ENCODE peak calls at places on chromosome 7, in ten cellular contexts. C is hepatocyte; L is Peyer's patch; E is HL-60; H is IMR-90; S is NT2/D1; B is upper lobe of right lung; R is astrocyte of the spinal cord; P is CD4-positive, CD25-positive, alpha-beta regulatory T cell; A is fibroblast of lung. K is an unnamed sample.

GRCh38 chr7:81162234-81162633 is 243.4 kb upstream of the SEMA3C start:
- DNase-seq in S (no peak), H (no peak), R (no peak), B (no peak), A (no peak), P (no peak), E (no peak), L (no peak), C (no peak), K (no peak)

GRCh38 chr7:155230169-155230593 is 67.5 kb upstream of the INSIG1 start:
- DNase-seq in C (peak), E (no peak), A (peak), L (peak), H (peak), R (peak), P (no peak), B (no peak), S (no peak), K (no peak)

GRCh38 chr7:5423844-5424688 is 432 bp upstream of the TNRC18 start:
- DNase-seq in H (peak), L (peak), P (peak), B (peak), C (peak), E (peak), A (peak), R (peak), S (peak), K (peak)

GRCh38 chr7:84701524-84702306 is 485.1 kb downstream of the SEMA3D start:
- DNase-seq in H (peak), S (no peak), L (peak), A (peak), R (peak), C (peak), P (no peak), B (no peak), E (no peak), K (no peak)

GRCh38 chr7:98254516-98254915 is 2.5 kb upstream of the TECPR1 start:
- DNase-seq in R (no peak), P (no peak), B (no peak), S (no peak), L (no peak), E (no peak), A (peak), H (peak), C (no peak), K (no peak)

GRCh38 chr7:102306916-102307677 is 20.4 kb downstream of the SH2B2 start:
- DNase-seq in R (peak), C (peak), E (peak), H (peak), A (peak), S (peak), L (peak), B (peak), P (peak), K (no peak)

GRCh38 chr7:28623863-28624262 is 211.5 kb downstream of the CREB5 start:
- DNase-seq in B (no peak), C (no peak), A (no peak), H (no peak), P (peak), E (no peak), R (no peak), S (no peak), L (no peak), K (no peak)

GRCh38 chr7:87110778-87111177 is 41.5 kb upstream of the DMTF1 start:
- DNase-seq in A (peak), H (peak), C (peak), P (no peak), S (no peak), R (peak), E (no peak), B (no peak), L (no peak), K (no peak)

GRCh38 chr7:149799397-149800168 is 26.2 kb upstream of the ZNF467 start:
- DNase-seq in C (peak), R (no peak), P (peak), B (no peak), A (no peak), E (peak), H (no peak), S (peak), L (no peak), K (no peak)

GRCh38 chr7:11437987-11438386 is 394.0 kb downstream of the THSD7A start:
- DNase-seq in S (no peak), R (peak), C (no peak), A (peak), L (no peak), E (no peak), H (peak), B (no peak), P (no peak), K (no peak)

GRCh38 chr7:3916146-3916545 is 615.1 kb downstream of the SDK1 start:
- DNase-seq in E (no peak), C (no peak), S (peak), H (peak), A (peak), P (no peak), L (no peak), B (no peak), R (peak), K (no peak)

GRCh38 chr7:131302876-131303707 is 24.6 kb upstream of the MKLN1 start:
- DNase-seq in S (no peak), A (peak), L (no peak), C (peak), H (peak), E (no peak), P (peak), B (no peak), R (peak), K (no peak)

GRCh38 chr7:141161959-141162547 is 88.2 kb downstream of the TMEM178B start:
- DNase-seq in E (no peak), C (no peak), B (no peak), S (no peak), A (no peak), R (no peak), L (no peak), P (no peak), H (no peak), K (no peak)

GRCh38 chr7:123916240-123916724 is 8.8 kb upstream of the SPAM1 start:
- DNase-seq in A (peak), E (no peak), C (peak), R (peak), H (peak), P (peak), S (peak), L (no peak), B (no peak), K (peak)

GRCh38 chr7:155333346-155334234 is 35.9 kb downstream of the INSIG1 start:
- DNase-seq in E (no peak), L (no peak), A (no peak), C (no peak), S (no peak), P (no peak), R (no peak), B (no peak), H (no peak), K (no peak)

GRCh38 chr7:3564231-3564630 is 263.2 kb downstream of the SDK1 start:
- DNase-seq in P (no peak), C (no peak), L (no peak), H (no peak), R (no peak), E (no peak), S (no peak), A (no peak), B (no peak), K (no peak)

GRCh38 chr7:103343758-103344452 is 662 bp downstream of the DNAJC2 start:
- DNase-seq in C (peak), S (no peak), B (no peak), P (peak), H (peak), A (peak), E (peak), L (peak), R (peak), K (peak)

GRCh38 chr7:24732646-24733413 is 24.4 kb downstream of the GSDME start:
- DNase-seq in B (no peak), S (no peak), E (no peak), A (peak), L (no peak), H (peak), P (no peak), C (peak), R (peak), K (no peak)

GRCh38 chr7:2709553-2710165 is 21.7 kb downstream of the AMZ1 start:
- DNase-seq in S (peak), P (peak), H (peak), R (peak), E (peak), C (peak), L (peak), B (peak), A (no peak), K (peak)

GRCh38 chr7:137943132-137943551 is 58.7 kb downstream of the CREB3L2 start:
- DNase-seq in L (no peak), A (peak), H (peak), S (no peak), C (peak), B (no peak), E (no peak), P (no peak), R (peak), K (no peak)

GRCh38 chr7:8157296-8157695 is 104.7 kb downstream of the ICA1 start:
- DNase-seq in L (no peak), E (no peak), S (no peak), C (no peak), R (no peak), P (no peak), H (no peak), B (no peak), A (no peak), K (no peak)

GRCh38 chr7:114502454-114503254 is 88.0 kb downstream of the FOXP2 start:
- DNase-seq in P (no peak), S (no peak), R (peak), B (no peak), H (peak), E (no peak), A (peak), L (no peak), C (no peak), K (no peak)

GRCh38 chr7:16934947-16935742 is 53.4 kb upstream of the AGR3 start:
- DNase-seq in R (no peak), H (peak), C (no peak), E (no peak), L (no peak), A (peak), P (no peak), S (no peak), B (no peak), K (no peak)

GRCh38 chr7:142300689-142301088 is 42.8 kb upstream of the PRSS58 start:
- DNase-seq in H (no peak), L (no peak), A (no peak), B (no peak), C (no peak), E (peak), P (peak), R (no peak), S (peak), K (no peak)

GRCh38 chr7:5620459-5620881 is 161.0 kb downstream of the RNF216 start:
- DNase-seq in R (no peak), C (no peak), L (no peak), P (no peak), H (no peak), E (no peak), B (no peak), A (no peak), S (no peak), K (no peak)

GRCh38 chr7:55527314-55527713 is 45.0 kb downstream of the VOPP1 start:
- DNase-seq in R (no peak), E (no peak), C (no peak), A (no peak), B (no peak), H (no peak), L (no peak), P (no peak), S (no peak), K (no peak)

GRCh38 chr7:31814187-31814586 is 127.2 kb downstream of the PPP1R17 start:
- DNase-seq in A (peak), E (no peak), H (no peak), L (no peak), P (no peak), S (no peak), C (no peak), B (no peak), R (peak), K (no peak)

GRCh38 chr7:21603477-21603876 is 60.6 kb downstream of the DNAH11 start:
- DNase-seq in S (no peak), C (no peak), R (no peak), B (no peak), L (no peak), H (no peak), P (no peak), A (no peak), E (no peak), K (no peak)

GRCh38 chr7:104045183-104045582 is 55.7 kb upstream of the RELN start:
- DNase-seq in S (no peak), H (peak), E (no peak), C (no peak), P (no peak), L (no peak), B (no peak), A (no peak), R (peak), K (no peak)

GRCh38 chr7:80885774-80886173 is 33.1 kb downstream of the SEMA3C start:
- DNase-seq in C (no peak), P (no peak), B (no peak), S (no peak), L (no peak), R (no peak), E (no peak), A (no peak), H (no peak), K (no peak)

GRCh38 chr7:129169171-129169643 is 19.2 kb upstream of the SMO start:
- DNase-seq in C (peak), H (no peak), B (peak), A (peak), L (peak), S (no peak), E (no peak), P (peak), R (peak), K (no peak)

GRCh38 chr7:78221961-78222751 is 423.6 kb downstream of the PHTF2 start:
- DNase-seq in A (peak), H (peak), P (no peak), S (no peak), C (no peak), B (no peak), R (no peak), E (no peak), L (no peak), K (no peak)

DNA sequence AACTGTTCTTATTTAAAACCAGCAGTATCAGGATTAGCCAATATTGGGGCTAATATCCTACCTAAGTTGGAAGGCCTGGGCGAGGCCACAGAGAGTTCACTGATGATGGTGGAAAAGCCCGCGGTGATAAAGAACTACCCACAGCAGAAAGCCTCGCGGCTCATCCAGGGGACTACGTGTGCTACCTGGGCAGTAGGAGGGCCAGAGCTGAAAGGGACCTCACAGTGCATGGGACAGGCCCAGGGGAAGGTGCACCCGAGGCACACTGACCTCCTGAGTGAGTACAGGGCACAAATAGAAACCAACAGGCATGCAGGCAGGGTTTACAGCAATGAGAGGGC is 1.4 kb downstream of the WDR86 start:
- DNase-seq in L (no peak), A (no peak), E (no peak), R (no peak), B (peak), C (no peak), H (no peak), P (no peak), S (no peak), K (no peak)
- H3K4me3 ChIP-seq in L (no peak), A (no peak), E (no peak), R (no peak), B (peak), C (peak), H (no peak), P (no peak), S (peak), K (peak)

GRCh38 chr7:94348142-94348541 is 46.6 kb upstream of the COL1A2 start:
- DNase-seq in P (no peak), C (peak), H (peak), B (no peak), R (peak), S (peak), L (no peak), E (no peak), A (peak), K (no peak)
- H3K4me3 ChIP-seq in P (no peak), C (no peak), H (peak), B (no peak), R (no peak), S (no peak), L (no peak), E (no peak), A (no peak), K (no peak)

DNA sequence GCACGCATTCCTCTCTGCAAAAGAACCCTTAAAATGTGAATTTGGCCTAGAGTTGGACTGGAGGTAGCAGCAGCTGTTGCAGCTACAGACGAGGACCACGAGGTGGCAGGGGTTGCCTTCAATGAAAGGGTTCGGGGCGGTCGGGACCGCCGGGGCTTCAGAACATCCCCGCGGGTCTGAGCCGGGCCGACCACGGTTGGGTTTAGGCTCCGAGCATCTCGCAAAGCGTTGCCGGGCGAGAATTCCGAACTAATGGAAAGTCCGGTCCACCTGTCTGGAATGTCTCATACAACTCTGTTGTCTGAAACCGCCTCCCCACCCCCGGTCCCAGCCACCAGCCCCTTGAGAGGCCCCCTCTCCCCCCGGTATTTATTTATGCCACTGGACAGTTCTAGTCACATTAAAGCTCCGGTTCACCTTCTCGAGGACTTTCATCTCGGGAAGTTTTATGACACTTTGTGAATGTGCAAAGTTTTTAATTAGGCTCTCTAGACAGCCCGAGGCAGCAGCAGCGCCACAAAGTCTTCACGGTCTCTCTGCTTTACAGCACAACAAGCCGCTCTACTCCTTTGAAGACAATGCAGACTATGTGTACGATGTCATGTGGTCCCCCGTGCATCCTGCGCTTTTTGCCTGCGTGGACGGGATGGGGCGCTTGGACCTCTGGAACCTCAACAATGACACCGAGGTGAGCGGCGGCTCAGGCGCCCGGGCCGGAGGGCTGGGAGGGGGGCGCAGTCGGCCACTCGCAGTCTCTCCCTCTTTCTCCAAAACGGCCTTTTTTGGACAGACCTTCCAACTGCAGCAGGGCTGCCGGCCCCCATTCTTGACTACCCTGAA is 246.2 kb downstream of the SLC25A13 start:
- DNase-seq in H (peak), B (peak), P (peak), L (peak), A (peak), C (peak), R (peak), E (peak), S (peak), K (peak)
- H3K4me3 ChIP-seq in H (peak), B (peak), P (peak), L (peak), A (peak), C (peak), R (peak), E (peak), S (peak), K (peak)

GRCh38 chr7:157006205-157006747 is 4.2 kb downstream of the MNX1 start:
- DNase-seq in H (no peak), P (no peak), E (no peak), L (peak), B (peak), S (no peak), A (no peak), C (no peak), R (no peak), K (no peak)
- H3K4me3 ChIP-seq in H (no peak), P (no peak), E (no peak), L (no peak), B (no peak), S (no peak), A (no peak), C (no peak), R (no peak), K (no peak)

GRCh38 chr7:100908512-100908911 is 12.8 kb upstream of the ACHE start:
- DNase-seq in P (no peak), A (no peak), B (no peak), R (no peak), E (no peak), S (no peak), H (no peak), C (no peak), L (no peak), K (no peak)

GRCh38 chr7:100914208-100914878 is 18.7 kb upstream of the ACHE start:
- DNase-seq in L (peak), P (no peak), B (no peak), C (no peak), R (no peak), E (no peak), H (no peak), A (no peak), S (no peak), K (no peak)

GRCh38 chr7:100914879-100915442 is 19.3 kb upstream of the ACHE start:
- DNase-seq in R (no peak), A (no peak), L (no peak), S (no peak), P (no peak), C (no peak), H (no peak), B (no peak), E (no peak), K (no peak)

GRCh38 chr7:100917018-100917365 is 21.3 kb upstream of the ACHE start:
- DNase-seq in C (no peak), R (no peak), E (no peak), L (no peak), S (no peak), P (no peak), B (no peak), H (no peak), A (no peak), K (no peak)

DNA sequence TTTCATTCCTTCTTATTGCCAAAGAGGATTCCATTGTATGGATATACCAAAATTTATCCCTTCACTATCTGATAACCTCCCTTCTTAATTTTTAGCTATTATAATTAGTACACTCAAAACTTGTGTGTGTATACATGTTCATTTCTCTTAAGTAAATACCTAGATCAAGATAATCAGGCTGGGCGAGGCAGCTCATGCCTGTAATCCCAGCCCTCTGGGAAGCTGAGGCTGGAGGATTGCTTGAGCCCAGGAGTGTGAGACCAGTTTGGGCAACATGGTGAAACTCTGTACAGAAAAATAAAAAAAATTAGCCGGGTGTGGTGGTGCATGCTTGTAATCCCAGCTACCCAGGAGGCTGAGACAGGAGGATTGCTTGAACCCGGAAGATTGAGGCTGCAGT is 15.8 kb upstream of the ACHE start:
- DNase-seq in L (no peak), S (no peak), C (no peak), R (no peak), P (no peak), H (no peak), A (no peak), B (no peak), E (no peak), K (no peak)
- H3K4me3 ChIP-seq in L (no peak), S (no peak), C (no peak), R (no peak), P (no peak), H (no peak), A (no peak), B (no peak), E (no peak), K (no peak)

GRCh38 chr7:144473908-144474307 is 70.4 kb upstream of the NOBOX start:
- DNase-seq in A (no peak), B (no peak), S (no peak), R (no peak), C (no peak), P (no peak), H (no peak), L (no peak), E (no peak), K (no peak)

GRCh38 chr7:144477348-144477747 is 73.9 kb upstream of the NOBOX start:
- DNase-seq in A (no peak), C (no peak), R (no peak), B (no peak), E (no peak), L (no peak), P (no peak), H (no peak), S (no peak), K (no peak)

GRCh38 chr7:144474800-144475521 is 71.5 kb upstream of the NOBOX start:
- DNase-seq in R (no peak), B (no peak), E (no peak), H (no peak), A (no peak), P (no peak), C (no peak), L (no peak), S (no peak), K (no peak)

GRCh38 chr7:144470052-144470451 is 66.6 kb upstream of the NOBOX start:
- DNase-seq in C (no peak), E (no peak), P (no peak), S (no peak), R (no peak), L (no peak), B (no peak), A (no peak), H (no peak), K (no peak)

GRCh38 chr7:144474363-144474762 is 70.9 kb upstream of the NOBOX start:
- DNase-seq in C (no peak), S (no peak), B (no peak), P (no peak), E (no peak), L (no peak), R (no peak), A (no peak), H (no peak), K (no peak)
- H3K4me3 ChIP-seq in C (no peak), S (no peak), B (no peak), P (no peak), E (no peak), L (no peak), R (no peak), A (no peak), H (no peak), K (no peak)

K was measured in HAP-1.